ENCODE peak calls at places on chromosomes 4 and X, in four cellular contexts. M is endothelial cell of umbilical vein, Z is Karpas-422, A is colonic mucosa. S is an unnamed sample.

GRCh38 chr4:55543858-55544257 is 2.9 kb downstream of the CLOCK start:
- DNase-seq in M (no peak), Z (no peak), A (no peak), S (no peak)

GRCh38 chr4:147325566-147325965 is 155.3 kb upstream of the EDNRA start:
- DNase-seq in M (no peak), Z (no peak), A (no peak), S (no peak)

GRCh38 chrX:48752498-48752897 is 9.0 kb upstream of the GLOD5 start:
- DNase-seq in M (no peak), Z (no peak), A (no peak), S (no peak)

GRCh38 chrX:69128573-69128972 is 36.7 kb downstream of the PJA1 start:
- DNase-seq in M (no peak), Z (no peak), A (no peak), S (no peak)

GRCh38 chr4:123418486-123418931 is 21.9 kb downstream of the SPRY1 start:
- DNase-seq in M (peak; percentile 82), Z (no peak), A (no peak), S (no peak)

GRCh38 chr4:15893967-15894366 is 44.6 kb downstream of the FGFBP1 start:
- DNase-seq in M (no peak), Z (no peak), A (no peak), S (no peak)

GRCh38 chr4:85703098-85703497 is 228.1 kb downstream of the ARHGAP24 start:
- DNase-seq in M (no peak), Z (no peak), A (no peak), S (no peak)

GRCh38 chr4:148060264-148061138 is 328.6 kb downstream of the ARHGAP10 start:
- DNase-seq in M (no peak), Z (no peak), A (peak; percentile 31), S (no peak)

GRCh38 chr4:55311792-55312490 is 34.1 kb upstream of the SRD5A3 start:
- DNase-seq in M (no peak), Z (no peak), A (no peak), S (no peak)

GRCh38 chr4:6962211-6963041 is 52.8 kb downstream of the TBC1D14 start:
- DNase-seq in M (no peak), Z (no peak), A (no peak), S (no peak)

GRCh38 chr4:51842167-51842553 is 793 bp upstream of the DCUN1D4 start:
- DNase-seq in M (no peak), Z (no peak), A (peak; percentile 31), S (no peak)

GRCh38 chr4:140659935-140660710 is 91.4 kb upstream of the UCP1 start:
- DNase-seq in M (no peak), Z (no peak), A (no peak), S (no peak)

GRCh38 chr4:156971168-156971601 is 414 bp downstream of the PDGFC start:
- DNase-seq in M (no peak), Z (no peak), A (peak; percentile 44), S (no peak)

GRCh38 chrX:40736170-40736505 is 796 bp upstream of the MED14 start:
- DNase-seq in M (no peak), Z (no peak), A (peak; percentile 30), S (no peak)

GRCh38 chrX:39556056-39556455 is 541.7 kb downstream of the BCOR start:
- DNase-seq in M (no peak), Z (no peak), A (no peak), S (no peak)

GRCh38 chrX:96770315-96770714 is 85.7 kb downstream of the DIAPH2 start:
- DNase-seq in M (peak; percentile 9), Z (peak; percentile 74), A (no peak), S (no peak)

GRCh38 chr4:14908635-14909034 is 93.6 kb upstream of the CPEB2 start:
- DNase-seq in M (no peak), Z (no peak), A (no peak), S (no peak)

GRCh38 chr4:122614621-122615020 is 6.2 kb downstream of the IL21 start:
- DNase-seq in M (no peak), Z (no peak), A (no peak), S (no peak)

GRCh38 chrX:45851434-45851991 is 650.8 kb upstream of the DIPK2B start:
- DNase-seq in M (peak; percentile 1), Z (no peak), A (peak; percentile 48), S (no peak)

GRCh38 chr4:179927473-179927872 is 2315.7 kb upstream of the TENM3 start:
- DNase-seq in M (no peak), Z (no peak), A (no peak), S (no peak)

GRCh38 chrX:2933125-2933900 is 4.2 kb upstream of the ARSD start:
- DNase-seq in M (no peak), Z (no peak), A (peak; percentile 40), S (no peak)

GRCh38 chr4:159549092-159549491 is 446.2 kb downstream of the RAPGEF2 start:
- DNase-seq in M (no peak), Z (no peak), A (no peak), S (no peak)

GRCh38 chr4:71697031-71697430 is 86.8 kb downstream of the GC start:
- DNase-seq in M (no peak), Z (no peak), A (no peak), S (no peak)